ENCODE peak calls at places on chromosomes 3 and 15, in six cellular contexts. One of them, this sample, is unnamed.

GRCh38 chr3:32304510-32304909 is 66.0 kb downstream of the CMTM8 start:
- DNase-seq in transverse colon: no peak
- DNase-seq in uterus: no peak
- DNase-seq in Peyer's patch: no peak
- DNase-seq in ovary: no peak
- DNase-seq in suprapubic skin: no peak
- DNase-seq in this sample: no peak

GRCh38 chr15:71328453-71328852 is 213.2 kb downstream of the THSD4 start:
- DNase-seq in uterus: no peak
- DNase-seq in ovary: no peak
- DNase-seq in transverse colon: no peak
- DNase-seq in suprapubic skin: no peak
- DNase-seq in Peyer's patch: no peak
- DNase-seq in this sample: no peak

GRCh38 chr3:53846134-53846850 is at the start of the genes CHDH and IL17RB:
- DNase-seq in uterus: peak; percentile 51
- DNase-seq in transverse colon: peak; percentile 84
- DNase-seq in ovary: peak; percentile 58
- DNase-seq in suprapubic skin: no peak
- DNase-seq in Peyer's patch: peak; percentile 83
- DNase-seq in this sample: peak; percentile 92

GRCh38 chr15:39058371-39059131 is 493.9 kb upstream of the RASGRP1 start:
- DNase-seq in uterus: no peak
- DNase-seq in Peyer's patch: no peak
- DNase-seq in suprapubic skin: no peak
- DNase-seq in transverse colon: no peak
- DNase-seq in ovary: no peak
- DNase-seq in this sample: no peak

GRCh38 chr15:80588801-80589200 is 106.3 kb upstream of the ABHD17C start:
- DNase-seq in uterus: no peak
- DNase-seq in transverse colon: no peak
- DNase-seq in suprapubic skin: no peak
- DNase-seq in Peyer's patch: no peak
- DNase-seq in ovary: no peak
- DNase-seq in this sample: no peak

GRCh38 chr3:178325330-178325729 is 210.9 kb upstream of the KCNMB2 start:
- DNase-seq in uterus: no peak
- DNase-seq in Peyer's patch: no peak
- DNase-seq in suprapubic skin: no peak
- DNase-seq in transverse colon: no peak
- DNase-seq in ovary: no peak
- DNase-seq in this sample: no peak

GRCh38 chr3:178291555-178291954 is 244.7 kb upstream of the KCNMB2 start:
- DNase-seq in transverse colon: no peak
- DNase-seq in suprapubic skin: no peak
- DNase-seq in uterus: no peak
- DNase-seq in ovary: no peak
- DNase-seq in Peyer's patch: no peak
- DNase-seq in this sample: no peak

GRCh38 chr15:98889930-98890695 is 117.5 kb downstream of the PGPEP1L start:
- DNase-seq in uterus: no peak
- DNase-seq in Peyer's patch: no peak
- DNase-seq in transverse colon: no peak
- DNase-seq in suprapubic skin: no peak
- DNase-seq in ovary: no peak
- DNase-seq in this sample: no peak

GRCh38 chr15:57505056-57505713 is 86.5 kb upstream of the MYZAP start:
- DNase-seq in Peyer's patch: no peak
- DNase-seq in suprapubic skin: no peak
- DNase-seq in transverse colon: no peak
- DNase-seq in uterus: no peak
- DNase-seq in ovary: no peak
- DNase-seq in this sample: peak; percentile 71

GRCh38 chr3:98986073-98986472 is 84.6 kb upstream of the DCBLD2 start:
- DNase-seq in ovary: peak; percentile 6
- DNase-seq in suprapubic skin: no peak
- DNase-seq in uterus: no peak
- DNase-seq in Peyer's patch: no peak
- DNase-seq in transverse colon: no peak
- DNase-seq in this sample: no peak

GRCh38 chr3:108420926-108421325 is 89.5 kb downstream of the MYH15 start:
- DNase-seq in Peyer's patch: no peak
- DNase-seq in ovary: no peak
- DNase-seq in uterus: no peak
- DNase-seq in transverse colon: no peak
- DNase-seq in suprapubic skin: no peak
- DNase-seq in this sample: no peak

GRCh38 chr3:126349611-126350501 is 7.4 kb downstream of the KLF15 start:
- DNase-seq in Peyer's patch: peak; percentile 35
- DNase-seq in transverse colon: peak; percentile 3
- DNase-seq in ovary: no peak
- DNase-seq in uterus: peak; percentile 6
- DNase-seq in suprapubic skin: peak; percentile 78
- DNase-seq in this sample: no peak

DNA sequence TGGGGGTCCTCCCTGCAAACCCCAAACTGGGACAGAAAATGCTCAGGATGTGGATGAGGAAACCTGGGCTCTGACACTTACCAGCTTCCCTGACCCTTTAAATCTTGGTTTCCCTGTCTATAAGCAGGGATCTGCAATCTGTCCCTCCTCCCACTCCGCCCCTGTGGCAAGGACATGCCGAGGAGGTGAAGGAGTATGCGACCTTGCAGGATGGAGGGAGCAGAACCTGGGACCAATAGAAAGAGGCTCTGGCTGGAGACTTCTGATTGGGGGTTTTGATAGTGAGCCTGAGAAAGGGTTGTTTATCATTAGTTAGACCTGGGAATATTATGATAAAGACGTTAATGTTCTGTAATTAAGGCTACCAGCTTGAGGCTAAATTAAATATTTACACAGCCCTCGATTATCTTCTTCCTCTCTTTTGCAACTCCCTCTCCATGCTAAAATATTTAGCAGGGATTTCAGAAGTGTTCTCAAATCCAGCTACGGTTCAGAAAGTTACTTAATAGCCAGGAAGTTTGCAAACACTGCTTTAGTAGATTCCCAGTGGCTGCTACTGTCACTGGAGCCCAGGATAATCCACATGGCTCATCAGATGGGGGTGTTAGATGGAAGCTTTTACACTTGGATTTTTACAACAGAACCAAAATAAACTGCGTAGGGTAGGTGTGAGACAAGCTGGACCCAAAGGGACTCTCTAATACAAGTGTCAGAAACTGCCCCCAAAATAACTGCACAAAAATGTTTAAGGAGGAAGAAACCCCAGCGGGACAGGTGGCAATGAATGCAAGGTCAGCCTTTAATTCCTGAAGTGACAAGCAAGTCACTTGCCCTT is 9.2 kb upstream of the PAQR5 start:
- DNase-seq in uterus: no peak
- DNase-seq in transverse colon: no peak
- DNase-seq in suprapubic skin: peak; percentile 32
- DNase-seq in ovary: no peak
- DNase-seq in Peyer's patch: no peak
- DNase-seq in this sample: no peak
- H3K36me3 ChIP-seq in uterus: no peaks in the 10 kb centered on the region
- H3K36me3 ChIP-seq in transverse colon: no peaks in the 10 kb centered on the region
- H3K36me3 ChIP-seq in suprapubic skin: no peaks in the 10 kb centered on the region
- H3K36me3 ChIP-seq in ovary: no peaks in the 10 kb centered on the region
- H3K36me3 ChIP-seq in Peyer's patch: no peaks in the 10 kb centered on the region
- H3K36me3 ChIP-seq in this sample: no peaks in the 10 kb centered on the region

GRCh38 chr15:35290301-35290721 is 205.2 kb upstream of the NANOGP8 start:
- DNase-seq in ovary: no peak
- DNase-seq in transverse colon: peak; percentile 19
- DNase-seq in Peyer's patch: peak; percentile 55
- DNase-seq in suprapubic skin: no peak
- DNase-seq in uterus: no peak
- DNase-seq in this sample: no peak

GRCh38 chr15:35288580-35288979 is 203.5 kb upstream of the NANOGP8 start:
- DNase-seq in uterus: no peak
- DNase-seq in ovary: no peak
- DNase-seq in transverse colon: no peak
- DNase-seq in suprapubic skin: no peak
- DNase-seq in Peyer's patch: no peak
- DNase-seq in this sample: no peak

GRCh38 chr15:35289029-35289617 is 204.0 kb upstream of the NANOGP8 start:
- DNase-seq in transverse colon: no peak
- DNase-seq in suprapubic skin: no peak
- DNase-seq in ovary: no peak
- DNase-seq in Peyer's patch: no peak
- DNase-seq in uterus: peak; percentile 28
- DNase-seq in this sample: peak; percentile 13

GRCh38 chr15:35298509-35298908 is 213.4 kb upstream of the NANOGP8 start:
- DNase-seq in Peyer's patch: no peak
- DNase-seq in uterus: no peak
- DNase-seq in ovary: no peak
- DNase-seq in transverse colon: no peak
- DNase-seq in suprapubic skin: no peak
- DNase-seq in this sample: no peak

GRCh38 chr15:35293353-35294130 is 208.4 kb upstream of the NANOGP8 start:
- DNase-seq in Peyer's patch: peak; percentile 64
- DNase-seq in ovary: no peak
- DNase-seq in transverse colon: no peak
- DNase-seq in suprapubic skin: no peak
- DNase-seq in uterus: no peak
- DNase-seq in this sample: no peak
- TF ChIP-seq CTCF in Peyer's patch: peak; percentile 54
- TF ChIP-seq CTCF in ovary: no peak
- TF ChIP-seq CTCF in transverse colon: peak; percentile 23
- TF ChIP-seq CTCF in suprapubic skin: no peak
- TF ChIP-seq CTCF in uterus: no peak
- TF ChIP-seq CTCF in this sample: no peak

DNA sequence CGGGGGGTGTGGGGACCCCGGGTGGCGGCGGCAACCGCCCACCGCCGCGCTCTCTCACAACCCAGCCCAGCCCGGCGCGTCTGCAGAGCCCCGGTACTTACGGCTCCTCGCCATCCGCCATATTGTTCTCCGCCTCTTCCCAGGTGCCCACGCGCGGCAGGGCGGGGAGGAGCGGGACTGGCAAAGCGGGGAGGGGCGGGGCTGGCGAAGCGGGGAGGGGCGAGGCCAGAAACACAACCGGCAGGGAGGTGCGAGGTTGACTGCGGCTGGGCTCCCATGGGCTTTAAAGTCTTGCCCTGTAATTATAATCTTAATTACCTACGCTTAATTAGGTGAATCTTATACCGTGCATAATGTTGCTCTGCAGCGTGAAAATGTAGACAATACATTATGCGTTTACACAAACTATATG is at the start of gene UBA3:
- DNase-seq in suprapubic skin: peak; percentile 96
- DNase-seq in ovary: peak; percentile 89
- DNase-seq in Peyer's patch: peak; percentile 97
- DNase-seq in uterus: peak; percentile 89
- DNase-seq in transverse colon: peak; percentile 95
- DNase-seq in this sample: peak; percentile 91
- TF ChIP-seq POLR2A in suprapubic skin: no peak
- TF ChIP-seq POLR2A in ovary: no peak
- TF ChIP-seq POLR2A in Peyer's patch: no peak
- TF ChIP-seq POLR2A in uterus: peak; percentile 41
- TF ChIP-seq POLR2A in transverse colon: peak; percentile 58
- TF ChIP-seq POLR2A in this sample: peak; percentile 18

DNA sequence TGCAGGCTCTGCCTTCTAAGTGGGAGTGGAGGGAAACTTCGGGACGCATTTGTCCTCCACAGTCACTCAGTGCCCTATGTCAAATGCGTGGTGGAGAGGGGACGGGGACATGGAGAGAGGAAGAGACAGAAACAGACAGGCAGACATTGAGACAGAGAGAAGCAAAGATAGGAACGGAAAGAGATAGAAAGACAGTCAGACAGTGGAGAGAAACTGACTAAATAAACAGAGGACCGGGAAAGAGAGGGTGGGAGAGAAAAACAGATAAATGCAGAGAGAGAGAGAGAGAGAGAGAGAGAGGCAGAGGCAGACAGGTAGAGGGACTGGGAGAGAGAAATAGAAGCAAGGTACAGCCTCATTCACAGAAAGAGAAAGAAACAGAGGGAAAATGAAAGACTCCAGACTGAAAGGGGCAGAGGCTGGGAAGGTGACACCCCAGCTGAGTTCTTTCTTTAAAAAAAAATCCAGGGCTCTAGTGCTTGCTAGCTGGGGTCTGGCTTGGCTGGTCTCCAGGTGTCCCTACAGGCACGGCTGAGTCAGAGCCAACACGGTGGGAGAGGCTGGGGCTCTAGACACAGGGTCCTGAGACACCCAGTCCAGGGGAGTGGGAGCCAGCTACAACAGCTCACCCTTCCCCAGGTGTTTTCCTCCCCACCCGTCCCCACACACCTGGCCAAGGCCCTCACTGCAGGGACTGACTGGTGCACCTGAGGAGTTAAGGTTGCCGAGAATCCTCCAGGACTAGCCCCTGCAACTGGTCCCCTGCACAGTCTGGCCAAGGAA is 506.1 kb upstream of the PROK2 start:
- DNase-seq in ovary: no peak
- DNase-seq in uterus: no peak
- DNase-seq in transverse colon: no peak
- DNase-seq in Peyer's patch: no peak
- DNase-seq in suprapubic skin: no peak
- DNase-seq in this sample: no peak
- H3K36me3 ChIP-seq in ovary: no peaks in the 10 kb centered on the region
- H3K36me3 ChIP-seq in uterus: no peaks in the 10 kb centered on the region
- H3K36me3 ChIP-seq in transverse colon: no peaks in the 10 kb centered on the region
- H3K36me3 ChIP-seq in Peyer's patch: no peaks in the 10 kb centered on the region
- H3K36me3 ChIP-seq in suprapubic skin: no peaks in the 10 kb centered on the region
- H3K36me3 ChIP-seq in this sample: no peaks in the 10 kb centered on the region

GRCh38 chr15:77907824-77908751 is 169.4 kb downstream of the TBC1D2B start:
- DNase-seq in transverse colon: peak; percentile 84
- DNase-seq in Peyer's patch: peak; percentile 83
- DNase-seq in ovary: no peak
- DNase-seq in uterus: no peak
- DNase-seq in suprapubic skin: peak; percentile 72
- DNase-seq in this sample: peak; percentile 80
- TF ChIP-seq CTCF in transverse colon: peak; percentile 59
- TF ChIP-seq CTCF in Peyer's patch: peak; percentile 55
- TF ChIP-seq CTCF in ovary: no peak
- TF ChIP-seq CTCF in uterus: no peak
- TF ChIP-seq CTCF in suprapubic skin: peak; percentile 63
- TF ChIP-seq CTCF in this sample: peak; percentile 22